ENCODE peak calls at places on chromosomes 16 and 17, in eight cellular contexts. L is right lobe of liver; M is prostate gland; X is CD4-positive, alpha-beta T cell; B is testis; Q is heart left ventricle; J is left lung; K is A549. O is an unnamed sample.

GRCh38 chr17:19753049-19753444 is 4.9 kb upstream of the ALDH3A1 start:
- DNase-seq in J (peak; percentile 80), M (peak; percentile 92), B (no peak), L (peak; percentile 88), X (no peak), Q (peak; percentile 66), K (peak; percentile 99), O (peak; percentile 95)

GRCh38 chr17:41521574-41522261 is 3.0 kb upstream of the KRT15 start:
- DNase-seq in B (no peak), X (no peak), L (no peak), J (peak; percentile 84), Q (no peak), M (no peak), K (peak; percentile 83), O (peak; percentile 77)

GRCh38 chr16:83878838-83879237 is 20.1 kb upstream of the MLYCD start:
- DNase-seq in L (no peak), B (no peak), K (peak; percentile 59), X (no peak), Q (no peak), J (no peak), M (peak; percentile 16), O (peak; percentile 59)

GRCh38 chr17:43755389-43755875 is 3.2 kb downstream of the SOST start:
- DNase-seq in K (no peak), Q (no peak), L (no peak), M (no peak), J (no peak), B (peak; percentile 54), X (no peak), O (no peak)

GRCh38 chr16:68450741-68451140 is 2.4 kb upstream of the SMPD3 start:
- DNase-seq in L (no peak), M (no peak), B (no peak), K (no peak), Q (no peak), X (no peak), J (no peak), O (no peak)

GRCh38 chr17:56064506-56064905 is 88.8 kb upstream of the ANKFN1 start:
- DNase-seq in Q (no peak), M (no peak), J (no peak), K (no peak), B (no peak), X (no peak), L (no peak), O (no peak)

GRCh38 chr17:65593870-65594584 is 32.6 kb upstream of the AXIN2 start:
- DNase-seq in Q (no peak), J (no peak), X (no peak), B (no peak), M (no peak), L (no peak), K (no peak), O (no peak)

GRCh38 chr17:77197115-77197514 is 56.3 kb downstream of the SEC14L1 start:
- DNase-seq in B (no peak), M (no peak), Q (no peak), K (no peak), L (no peak), J (no peak), X (no peak), O (no peak)

GRCh38 chr17:2347805-2348685 is 10.7 kb downstream of the SGSM2 start:
- DNase-seq in Q (no peak), L (peak; percentile 91), M (peak; percentile 86), K (peak; percentile 84), X (no peak), B (no peak), J (no peak), O (peak; percentile 67)

GRCh38 chr16:58409316-58409973 is 17.2 kb downstream of the GINS3 start:
- DNase-seq in K (peak; percentile 30), B (peak; percentile 78), L (no peak), M (peak; percentile 74), Q (peak; percentile 56), X (no peak), J (no peak), O (peak; percentile 19)

GRCh38 chr16:16073884-16074781 is 124.7 kb downstream of the ABCC1 start:
- DNase-seq in K (peak; percentile 75), B (peak; percentile 42), M (no peak), J (peak; percentile 48), Q (no peak), X (no peak), L (no peak), O (no peak)

GRCh38 chr17:61837175-61838051 is 25.9 kb downstream of the BRIP1 start:
- DNase-seq in X (peak; percentile 9), J (peak; percentile 52), K (peak; percentile 80), M (peak; percentile 47), L (peak; percentile 52), B (peak; percentile 77), Q (peak; percentile 15), O (peak; percentile 37)

GRCh38 chr16:48384305-48384981 is 770 bp downstream of the SIAH1 start:
- DNase-seq in Q (peak; percentile 77), J (peak; percentile 78), M (no peak), K (peak; percentile 64), X (no peak), L (peak; percentile 79), B (peak; percentile 77), O (peak; percentile 60)

GRCh38 chr17:2954898-2955445 is 108.4 kb downstream of the OR1D5 start:
- DNase-seq in K (peak; percentile 98), X (no peak), B (no peak), J (no peak), Q (no peak), L (no peak), M (no peak), O (peak; percentile 86)

GRCh38 chr16:87369796-87370719 is 13.5 kb downstream of the FBXO31 start:
- DNase-seq in L (no peak), B (no peak), K (no peak), X (no peak), Q (no peak), J (no peak), M (no peak), O (no peak)

GRCh38 chr17:49497147-49498036 is 2.3 kb downstream of the NGFR start:
- DNase-seq in X (no peak), K (no peak), L (no peak), M (peak; percentile 60), J (no peak), Q (no peak), B (peak; percentile 64), O (peak; percentile 37)

GRCh38 chr16:2284797-2285576 is 17.1 kb upstream of the RNPS1 start:
- DNase-seq in M (no peak), K (no peak), B (no peak), X (no peak), J (no peak), L (no peak), Q (no peak), O (no peak)

GRCh38 chr17:38554430-38555350 is 51.1 kb downstream of the SRCIN1 start:
- DNase-seq in K (no peak), Q (no peak), B (no peak), M (no peak), X (no peak), J (no peak), L (no peak), O (no peak)

GRCh38 chr16:67551091-67551490 is 11.2 kb upstream of the CTCF start:
- DNase-seq in X (no peak), M (no peak), B (no peak), K (no peak), J (peak; percentile 5), Q (no peak), L (no peak), O (no peak)

GRCh38 chr17:29567362-29568330 is 809 bp upstream of the ABHD15 start:
- DNase-seq in X (peak; percentile 57), K (peak; percentile 85), Q (peak; percentile 58), B (peak; percentile 50), M (peak; percentile 56), J (peak; percentile 77), L (peak; percentile 76), O (peak; percentile 51)
- TF ChIP-seq CTCF in X (peak; percentile 32), K (peak; percentile 53), Q (peak; percentile 58), B (peak; percentile 39), M (peak; percentile 51), J (peak; percentile 41), L (peak; percentile 27), O (peak; percentile 62)

GRCh38 chr16:12010388-12011251 is 34.1 kb downstream of the SNX29 start:
- DNase-seq in Q (no peak), X (no peak), K (no peak), L (no peak), B (no peak), J (no peak), M (no peak), O (no peak)
- H3K27ac ChIP-seq in Q (no peak overlapping the region), X (no peak overlapping the region), K (no peak overlapping the region), L (peak overlapping the region; percentile 29), B (no peak overlapping the region), J (peak overlapping the region; percentile 33), M (no peak overlapping the region), O (no peak overlapping the region)

DNA sequence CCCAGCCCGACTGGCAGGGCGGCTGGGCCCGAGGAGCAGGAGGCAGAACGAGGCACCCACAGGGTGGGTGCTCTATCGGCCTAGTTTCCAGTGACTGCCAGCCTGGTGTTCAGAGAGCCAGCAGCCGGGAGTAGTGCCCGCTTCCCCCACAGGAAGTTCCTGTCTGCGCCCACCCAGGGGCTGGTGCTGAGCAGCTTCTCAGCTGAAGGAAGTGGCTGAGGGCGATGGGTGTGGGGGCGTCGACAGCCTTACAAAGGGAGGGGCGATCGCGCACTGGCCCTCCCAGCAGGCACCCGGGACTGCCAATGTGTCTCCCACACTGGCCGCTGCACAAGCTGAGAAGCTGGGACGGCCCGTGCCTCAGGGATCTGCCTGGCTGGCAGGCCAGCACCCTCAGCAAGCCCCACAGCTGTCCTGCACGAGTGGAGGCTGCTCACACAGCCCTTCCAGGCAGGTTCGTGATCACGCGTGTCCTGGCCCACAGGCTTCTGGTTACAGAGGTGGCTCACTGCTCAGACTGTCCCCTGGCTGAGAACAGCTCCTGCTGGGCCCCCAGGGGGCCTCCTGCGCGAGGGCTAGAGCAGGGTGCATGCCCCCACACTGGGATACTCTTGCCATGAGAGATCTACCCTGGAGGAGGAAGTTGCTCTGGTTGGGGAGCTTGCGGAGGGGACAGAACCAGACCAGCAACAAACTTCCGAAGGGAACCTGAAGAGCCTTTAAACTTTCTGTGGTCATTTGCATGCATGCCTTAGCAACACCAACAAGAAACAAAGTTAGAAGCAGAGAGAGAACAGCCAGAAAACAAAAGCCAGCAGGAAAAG is 2.5 kb downstream of the RNF166 start:
- DNase-seq in X (peak; percentile 52), M (no peak), Q (no peak), L (no peak), J (peak; percentile 76), B (no peak), K (no peak), O (no peak)
- TF ChIP-seq CTCF in X (no peak), M (no peak), Q (no peak), L (no peak), J (no peak), B (no peak), K (no peak), O (no peak)

GRCh38 chr17:69222707-69223106 is 5.9 kb downstream of the ABCA10 start:
- DNase-seq in L (no peak), M (no peak), B (no peak), J (no peak), K (no peak), X (no peak), Q (no peak), O (no peak)

GRCh38 chr17:69230939-69231338 is 2.3 kb upstream of the ABCA10 start:
- DNase-seq in K (no peak), X (no peak), J (no peak), B (no peak), Q (no peak), M (no peak), L (no peak), O (no peak)

GRCh38 chr17:69223809-69224208 is 4.8 kb downstream of the ABCA10 start:
- DNase-seq in Q (no peak), M (no peak), J (no peak), L (no peak), B (no peak), X (no peak), K (no peak), O (no peak)

GRCh38 chr17:69228576-69228975 is at the start of gene ABCA10:
- DNase-seq in K (no peak), M (no peak), L (no peak), B (no peak), X (no peak), Q (no peak), J (no peak), O (no peak)

GRCh38 chr17:69227536-69227935 is 1.1 kb downstream of the ABCA10 start:
- DNase-seq in X (no peak), B (no peak), K (no peak), Q (no peak), M (no peak), L (no peak), J (no peak), O (no peak)
- H3K27ac ChIP-seq in X (no peak overlapping the region), B (peak overlapping the region; percentile 43), K (no peak overlapping the region), Q (peak overlapping the region; percentile 40), M (no peak overlapping the region), L (peak overlapping the region; percentile 9), J (peak overlapping the region; percentile 45), O (no peak overlapping the region)

O was measured in RWPE1.